ENCODE peak calls at places on chromosomes 12 and 14, in five cellular contexts. Z is IMR-90, Y is neuronal stem cell, W is H1, B is H9. F is an unnamed sample.

GRCh38 chr12:72264548-72265175 is 7.5 kb upstream of the TRHDE start:
- DNase-seq in Y (no peak), W (no peak), B (no peak), Z (peak), F (peak)

GRCh38 chr12:67705394-67706370 is 57.1 kb downstream of the DYRK2 start:
- DNase-seq in Y (no peak), W (no peak), Z (peak), B (no peak), F (peak)

GRCh38 chr12:27143676-27144075 is 61.3 kb upstream of the C12orf71 start:
- DNase-seq in W (no peak), Z (no peak), Y (no peak), B (no peak), F (no peak)

GRCh38 chr12:51922146-51922545 is 14.8 kb downstream of the ACVRL1 start:
- DNase-seq in W (no peak), Z (no peak), B (no peak), Y (no peak), F (no peak)

GRCh38 chr12:79887912-79888311 is 47.0 kb downstream of the PPP1R12A start:
- DNase-seq in W (no peak), Y (no peak), B (no peak), Z (no peak), F (no peak)

GRCh38 chr14:102540310-102541028 is 30.9 kb upstream of the ANKRD9 start:
- DNase-seq in Z (peak), B (no peak), W (no peak), Y (no peak), F (no peak)

GRCh38 chr14:75435473-75435872 is 7.7 kb downstream of the JDP2 start:
- DNase-seq in W (no peak), Z (no peak), B (no peak), Y (no peak), F (no peak)

GRCh38 chr12:64082866-64083268 is 139.2 kb downstream of the KICS2 start:
- DNase-seq in B (no peak), W (no peak), Z (no peak), Y (no peak), F (no peak)

GRCh38 chr12:22518998-22519397 is 25.3 kb downstream of the C2CD5 start:
- DNase-seq in Z (no peak), B (no peak), Y (no peak), W (no peak), F (no peak)

GRCh38 chr14:62528296-62528695 is 517.0 kb downstream of the KCNH5 start:
- DNase-seq in Y (no peak), W (no peak), Z (peak), B (no peak), F (peak)

GRCh38 chr14:55130194-55130550 is 1.1 kb downstream of the LGALS3 start:
- DNase-seq in Y (no peak), Z (peak), B (peak), W (no peak), F (peak)

GRCh38 chr12:121184984-121185894 is 24.7 kb upstream of the P2RX4 start:
- DNase-seq in Z (no peak), B (no peak), W (no peak), Y (no peak), F (no peak)

GRCh38 chr12:121942145-121942718 is 23.8 kb downstream of the CFAP251 start:
- DNase-seq in Z (peak), Y (no peak), W (no peak), B (no peak), F (peak)

GRCh38 chr14:89041245-89041585 is 216.8 kb downstream of the TTC8 start:
- DNase-seq in Y (no peak), W (no peak), B (no peak), Z (no peak), F (no peak)

GRCh38 chr12:99224237-99224636 is 423.3 kb upstream of the GARIN6 start:
- DNase-seq in B (peak), Y (no peak), Z (no peak), W (no peak), F (no peak)

GRCh38 chr12:99271071-99271470 is 376.5 kb upstream of the GARIN6 start:
- DNase-seq in Z (no peak), Y (no peak), B (no peak), W (no peak), F (peak)

GRCh38 chr14:81727243-81727642 is 193.6 kb upstream of the SEL1L start:
- DNase-seq in W (no peak), Y (no peak), B (no peak), Z (no peak), F (no peak)

GRCh38 chr12:62332598-62332997 is 72.4 kb downstream of the USP15 start:
- DNase-seq in Y (no peak), Z (peak), W (no peak), B (no peak), F (peak)

GRCh38 chr14:73729015-73729330 is 14.8 kb upstream of the PNMA1 start:
- DNase-seq in W (no peak), B (no peak), Z (no peak), Y (no peak), F (no peak)

GRCh38 chr12:87820524-87821194 is 208.5 kb downstream of the C12orf50 start:
- DNase-seq in Z (peak), W (no peak), Y (no peak), B (no peak), F (peak)

GRCh38 chr14:100317897-100318808 is 5.0 kb upstream of the SLC25A47 start:
- DNase-seq in Y (no peak), Z (peak), W (peak), B (peak), F (peak)

GRCh38 chr12:69985656-69986055 is 160.6 kb downstream of the MYRFL start:
- DNase-seq in Y (no peak), B (peak), W (peak), Z (no peak), F (no peak)

GRCh38 chr12:122849352-122850047 is 14.2 kb downstream of the HIP1R start:
- DNase-seq in Z (no peak), B (no peak), W (no peak), Y (no peak), F (no peak)

GRCh38 chr14:50230601-50231474 is 540 bp downstream of the SOS2 start:
- DNase-seq in W (no peak), B (peak), Z (peak), Y (no peak), F (peak)

GRCh38 chr12:3554547-3555115 is 63.6 kb downstream of the PRMT8 start:
- DNase-seq in Z (no peak), Y (no peak), W (no peak), B (no peak), F (no peak)
- H3K23ac ChIP-seq in Z (no peak), Y (peak), W (no peak), B (no peak), F (no peak)

GRCh38 chr12:56694161-56694560 is 6.1 kb upstream of the PTGES3 start:
- DNase-seq in W (no peak), Y (no peak), Z (no peak), B (no peak), F (no peak)

GRCh38 chr12:56684745-56685369 is 3.2 kb downstream of the PTGES3 start:
- DNase-seq in Y (no peak), B (peak), Z (no peak), W (no peak), F (peak)

GRCh38 chr12:56687225-56688128 is 607 bp downstream of the PTGES3 start:
- DNase-seq in W (no peak), B (peak), Z (no peak), Y (no peak), F (peak)

GRCh38 chr12:56688129-56688845 is at the start of gene PTGES3:
- DNase-seq in Z (peak), W (peak), B (peak), Y (peak), F (peak)

GRCh38 chr12:56688846-56689113 is 696 bp upstream of the PTGES3 start:
- DNase-seq in Y (no peak), W (no peak), Z (no peak), B (no peak), F (no peak)
- H2BK120ac ChIP-seq in Y (peak), W (peak), Z (peak), B (peak), F (peak)

GRCh38 chr12:101086490-101086889 is 123.5 kb downstream of the SLC5A8 start:
- DNase-seq in W (no peak), Z (peak), Y (no peak), B (peak), F (peak)
- H2AFZ ChIP-seq in W (peak), Z (peak), Y (no peak), B (no peak), F (no peak)

DNA sequence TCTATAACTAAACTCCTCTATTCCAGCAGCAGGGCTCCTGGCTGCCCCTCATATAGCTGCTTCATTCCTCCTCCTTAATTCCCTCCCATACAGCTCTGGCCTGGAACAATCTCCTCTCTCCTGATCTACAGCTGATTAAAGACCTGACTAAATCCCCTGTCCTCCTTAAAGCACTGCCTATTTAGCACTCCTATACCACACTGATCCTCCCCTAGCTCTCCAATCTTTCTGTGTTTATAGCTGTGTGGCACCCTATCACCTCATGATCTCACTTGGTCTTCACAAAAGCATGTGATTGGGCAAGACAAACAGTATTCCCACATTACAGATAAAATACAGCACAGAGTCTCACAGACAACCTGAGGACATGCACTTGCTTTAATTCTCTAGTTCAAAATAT is 17.4 kb downstream of the FMNL3 start:
- DNase-seq in Z (no peak), B (no peak), W (no peak), Y (no peak), F (no peak)
- H3K23ac ChIP-seq in Z (no peak), B (no peak), W (no peak), Y (no peak), F (no peak)

F was measured in mesenchymal stem cell.